ENCODE peak calls at places on chromosomes 1 and 21, in ten cellular contexts. W, Y, U, D, H, J, V, E, R and N are unnamed samples.
A peak's percentile ranks its signal among the peaks of the same experiment; 100 is the strongest.

GRCh38 chr1:110312188-110313121 is 26.7 kb upstream of the RBM15 start:
- DNase-seq in W (peak; percentile 73), Y (peak; percentile 75), U (peak; percentile 89), D (peak; percentile 58), H (peak; percentile 89), J (no peak), V (no peak), E (peak; percentile 88), R (peak; percentile 75), N (peak; percentile 50)

GRCh38 chr1:24894002-24894401 is 36.1 kb downstream of the RUNX3 start:
- DNase-seq in W (no peak), Y (no peak), U (peak; percentile 49), D (no peak), H (no peak), J (no peak), V (no peak), E (no peak), R (no peak), N (no peak)

GRCh38 chr1:94875794-94876193 is 51.1 kb downstream of the CNN3 start:
- DNase-seq in W (no peak), Y (no peak), U (no peak), D (no peak), H (no peak), J (no peak), V (no peak), E (no peak), R (peak; percentile 82), N (no peak)

GRCh38 chr21:28421716-28422480 is 570.8 kb downstream of the LTN1 start:
- DNase-seq in W (no peak), Y (no peak), U (no peak), D (no peak), H (no peak), J (no peak), V (no peak), E (no peak), R (no peak), N (no peak)

GRCh38 chr1:11682799-11683198 is 1.9 kb upstream of the MAD2L2 start:
- DNase-seq in W (no peak), Y (no peak), U (no peak), D (no peak), H (no peak), J (no peak), V (no peak), E (peak; percentile 53), R (no peak), N (no peak)

GRCh38 chr1:155185783-155186265 is 12.2 kb downstream of the TRIM46 start:
- DNase-seq in W (no peak), Y (no peak), U (no peak), D (no peak), H (peak; percentile 41), J (no peak), V (no peak), E (no peak), R (no peak), N (no peak)

GRCh38 chr1:229229137-229229720 is 41.7 kb upstream of the RAB4A start:
- DNase-seq in W (no peak), Y (no peak), U (no peak), D (no peak), H (no peak), J (no peak), V (no peak), E (peak; percentile 87), R (peak; percentile 60), N (no peak)

GRCh38 chr1:28380394-28380793 is 10.9 kb downstream of the PHACTR4 start:
- DNase-seq in W (no peak), Y (no peak), U (no peak), D (no peak), H (no peak), J (no peak), V (no peak), E (no peak), R (no peak), N (no peak)

GRCh38 chr1:155976062-155976912 is 2.1 kb downstream of the ARHGEF2 start:
- DNase-seq in W (peak; percentile 69), Y (peak; percentile 79), U (peak; percentile 85), D (peak; percentile 93), H (peak; percentile 82), J (peak; percentile 63), V (no peak), E (peak; percentile 88), R (peak; percentile 38), N (peak; percentile 84)

GRCh38 chr1:24702511-24703293 is 42.5 kb upstream of the CLIC4 start:
- DNase-seq in W (no peak), Y (no peak), U (no peak), D (peak; percentile 54), H (no peak), J (peak; percentile 95), V (no peak), E (peak; percentile 34), R (no peak), N (no peak)

GRCh38 chr21:38804617-38805281 is 980 bp upstream of the ETS2 start:
- DNase-seq in W (no peak), Y (peak; percentile 27), U (peak; percentile 78), D (peak; percentile 16), H (peak; percentile 88), J (no peak), V (no peak), E (peak; percentile 72), R (peak; percentile 72), N (peak; percentile 60)

GRCh38 chr1:162671664-162672415 is 39.6 kb downstream of the DDR2 start:
- DNase-seq in W (no peak), Y (no peak), U (no peak), D (no peak), H (no peak), J (no peak), V (no peak), E (no peak), R (no peak), N (no peak)

GRCh38 chr1:119731060-119731459 is 19.3 kb downstream of the PHGDH start:
- DNase-seq in W (no peak), Y (no peak), U (no peak), D (no peak), H (no peak), J (no peak), V (no peak), E (no peak), R (no peak), N (no peak)

GRCh38 chr1:5906966-5907365 is 85.3 kb downstream of the NPHP4 start:
- DNase-seq in W (no peak), Y (no peak), U (peak; percentile 27), D (no peak), H (no peak), J (no peak), V (no peak), E (no peak), R (no peak), N (no peak)

GRCh38 chr1:22150923-22151322 is 8.0 kb upstream of the WNT4 start:
- DNase-seq in W (no peak), Y (no peak), U (no peak), D (no peak), H (no peak), J (no peak), V (no peak), E (no peak), R (no peak), N (no peak)

GRCh38 chr1:101995984-101996731 is 568 bp downstream of the OLFM3 start:
- DNase-seq in W (no peak), Y (no peak), U (no peak), D (peak; percentile 5), H (no peak), J (no peak), V (no peak), E (peak; percentile 47), R (no peak), N (no peak)

GRCh38 chr1:180571832-180572636 is 13.3 kb downstream of the OVAAL start:
- DNase-seq in W (no peak), Y (no peak), U (peak; percentile 75), D (no peak), H (no peak), J (no peak), V (no peak), E (no peak), R (no peak), N (peak; percentile 29)

GRCh38 chr1:1963570-1963969 is 40.0 kb downstream of the CFAP74 start:
- DNase-seq in W (no peak), Y (no peak), U (no peak), D (no peak), H (no peak), J (no peak), V (no peak), E (no peak), R (no peak), N (no peak)

GRCh38 chr1:241045659-241046058 is 311.3 kb downstream of the RGS7 start:
- DNase-seq in W (no peak), Y (no peak), U (no peak), D (no peak), H (no peak), J (no peak), V (no peak), E (peak; percentile 67), R (no peak), N (no peak)

GRCh38 chr1:942411-942821 is 16.6 kb downstream of the NOC2L start:
- DNase-seq in W (no peak), Y (no peak), U (no peak), D (no peak), H (no peak), J (no peak), V (no peak), E (peak; percentile 70), R (no peak), N (no peak)

GRCh38 chr1:35324486-35324885 is 56.0 kb downstream of the ZMYM4 start:
- DNase-seq in W (no peak), Y (no peak), U (no peak), D (no peak), H (no peak), J (no peak), V (peak; percentile 1), E (no peak), R (no peak), N (no peak)

GRCh38 chr21:36429672-36430546 is 44.7 kb downstream of the CHAF1B start:
- DNase-seq in W (peak; percentile 66), Y (peak; percentile 72), U (peak; percentile 87), D (no peak), H (peak; percentile 95), J (no peak), V (peak; percentile 100), E (peak; percentile 79), R (peak; percentile 15), N (peak; percentile 100)

GRCh38 chr1:9766759-9767442 is 56.9 kb downstream of the CLSTN1 start:
- DNase-seq in W (no peak), Y (no peak), U (no peak), D (no peak), H (no peak), J (no peak), V (peak; percentile 100), E (no peak), R (no peak), N (peak; percentile 94)

GRCh38 chr1:12230549-12231275 is 882 bp downstream of the VPS13D start:
- DNase-seq in W (no peak), Y (no peak), U (peak; percentile 67), D (no peak), H (peak; percentile 86), J (no peak), V (no peak), E (peak; percentile 56), R (peak; percentile 36), N (no peak)

GRCh38 chr21:41242238-41242829 is 74.3 kb upstream of the FAM3B start:
- DNase-seq in W (no peak), Y (no peak), U (no peak), D (no peak), H (no peak), J (no peak), V (no peak), E (no peak), R (no peak), N (no peak)

GRCh38 chr1:16124377-16125087 is 31.3 kb downstream of the EPHA2 start:
- DNase-seq in W (no peak), Y (no peak), U (no peak), D (no peak), H (peak; percentile 39), J (no peak), V (no peak), E (no peak), R (no peak), N (no peak)

GRCh38 chr1:40383488-40384412 is 10.2 kb downstream of the SMAP2 start:
- DNase-seq in W (no peak), Y (no peak), U (no peak), D (no peak), H (no peak), J (no peak), V (no peak), E (no peak), R (no peak), N (no peak)

GRCh38 chr1:7956218-7957032 is 5.1 kb upstream of the PARK7 start:
- DNase-seq in W (no peak), Y (no peak), U (peak; percentile 58), D (no peak), H (no peak), J (no peak), V (peak; percentile 13), E (no peak), R (no peak), N (peak; percentile 51)